ENCODE peak calls at places on chromosomes 2 and 18, in nine cellular contexts. One of them, this sample, is unnamed.

GRCh38 chr2:106269591-106270291 is 75.6 kb upstream of the UXS1 start:
- DNase-seq in right lobe of liver: peak; percentile 98
- DNase-seq in PC-3: peak; percentile 73
- DNase-seq in cardiac muscle cell: peak; percentile 33
- DNase-seq in SK-N-SH: peak; percentile 67
- DNase-seq in CD4-positive, alpha-beta T cell: peak; percentile 4
- DNase-seq in foreskin keratinocyte: no peak
- DNase-seq in breast epithelium: peak; percentile 38
- DNase-seq in tibial nerve: no peak
- DNase-seq in this sample: no peak

GRCh38 chr2:179939282-179939681 is 67.8 kb downstream of the CWC22 start:
- DNase-seq in breast epithelium: no peak
- DNase-seq in foreskin keratinocyte: no peak
- DNase-seq in cardiac muscle cell: no peak
- DNase-seq in right lobe of liver: no peak
- DNase-seq in PC-3: no peak
- DNase-seq in CD4-positive, alpha-beta T cell: no peak
- DNase-seq in SK-N-SH: no peak
- DNase-seq in tibial nerve: no peak
- DNase-seq in this sample: no peak

GRCh38 chr2:142585785-142586184 is 291.7 kb upstream of the KYNU start:
- DNase-seq in cardiac muscle cell: no peak
- DNase-seq in right lobe of liver: no peak
- DNase-seq in tibial nerve: no peak
- DNase-seq in CD4-positive, alpha-beta T cell: no peak
- DNase-seq in breast epithelium: no peak
- DNase-seq in foreskin keratinocyte: no peak
- DNase-seq in PC-3: no peak
- DNase-seq in SK-N-SH: no peak
- DNase-seq in this sample: no peak

GRCh38 chr2:40177366-40177765 is 274.5 kb downstream of the SLC8A1 start:
- DNase-seq in foreskin keratinocyte: no peak
- DNase-seq in right lobe of liver: no peak
- DNase-seq in SK-N-SH: no peak
- DNase-seq in cardiac muscle cell: no peak
- DNase-seq in breast epithelium: no peak
- DNase-seq in CD4-positive, alpha-beta T cell: no peak
- DNase-seq in PC-3: no peak
- DNase-seq in tibial nerve: no peak
- DNase-seq in this sample: no peak

GRCh38 chr2:181120625-181121024 is 140.2 kb downstream of the UBE2E3 start:
- DNase-seq in SK-N-SH: no peak
- DNase-seq in CD4-positive, alpha-beta T cell: no peak
- DNase-seq in cardiac muscle cell: no peak
- DNase-seq in PC-3: peak; percentile 72
- DNase-seq in foreskin keratinocyte: peak; percentile 17
- DNase-seq in right lobe of liver: no peak
- DNase-seq in tibial nerve: no peak
- DNase-seq in breast epithelium: no peak
- DNase-seq in this sample: no peak

GRCh38 chr2:212723226-212723625 is 184.6 kb upstream of the ERBB4 start:
- DNase-seq in CD4-positive, alpha-beta T cell: no peak
- DNase-seq in foreskin keratinocyte: peak; percentile 81
- DNase-seq in tibial nerve: no peak
- DNase-seq in PC-3: peak; percentile 66
- DNase-seq in breast epithelium: no peak
- DNase-seq in cardiac muscle cell: no peak
- DNase-seq in SK-N-SH: no peak
- DNase-seq in right lobe of liver: no peak
- DNase-seq in this sample: no peak

GRCh38 chr2:11744631-11745394 is 1.6 kb upstream of the LPIN1 start:
- DNase-seq in PC-3: peak; percentile 44
- DNase-seq in right lobe of liver: no peak
- DNase-seq in CD4-positive, alpha-beta T cell: no peak
- DNase-seq in cardiac muscle cell: peak; percentile 62
- DNase-seq in breast epithelium: no peak
- DNase-seq in foreskin keratinocyte: peak; percentile 26
- DNase-seq in tibial nerve: no peak
- DNase-seq in SK-N-SH: peak; percentile 71
- DNase-seq in this sample: no peak

GRCh38 chr2:152456262-152456661 is 121.3 kb downstream of the FMNL2 start:
- DNase-seq in right lobe of liver: no peak
- DNase-seq in PC-3: peak; percentile 74
- DNase-seq in breast epithelium: no peak
- DNase-seq in CD4-positive, alpha-beta T cell: no peak
- DNase-seq in tibial nerve: no peak
- DNase-seq in cardiac muscle cell: no peak
- DNase-seq in foreskin keratinocyte: peak; percentile 81
- DNase-seq in SK-N-SH: no peak
- DNase-seq in this sample: no peak

GRCh38 chr2:171159326-171160118 is 1.2 kb downstream of the TLK1 start:
- DNase-seq in breast epithelium: peak; percentile 29
- DNase-seq in foreskin keratinocyte: peak; percentile 60
- DNase-seq in tibial nerve: peak; percentile 24
- DNase-seq in PC-3: peak; percentile 56
- DNase-seq in CD4-positive, alpha-beta T cell: peak; percentile 56
- DNase-seq in cardiac muscle cell: peak; percentile 66
- DNase-seq in right lobe of liver: peak; percentile 71
- DNase-seq in SK-N-SH: peak; percentile 76
- DNase-seq in this sample: peak; percentile 56

GRCh38 chr2:160426604-160427003 is 67.0 kb downstream of the RBMS1 start:
- DNase-seq in breast epithelium: no peak
- DNase-seq in PC-3: no peak
- DNase-seq in foreskin keratinocyte: no peak
- DNase-seq in tibial nerve: no peak
- DNase-seq in CD4-positive, alpha-beta T cell: no peak
- DNase-seq in SK-N-SH: no peak
- DNase-seq in right lobe of liver: no peak
- DNase-seq in cardiac muscle cell: peak; percentile 40
- DNase-seq in this sample: no peak

GRCh38 chr2:127651987-127652550 is 6.1 kb downstream of the GPR17 start:
- DNase-seq in PC-3: no peak
- DNase-seq in cardiac muscle cell: peak; percentile 91
- DNase-seq in SK-N-SH: peak; percentile 90
- DNase-seq in tibial nerve: peak; percentile 48
- DNase-seq in foreskin keratinocyte: no peak
- DNase-seq in right lobe of liver: peak; percentile 50
- DNase-seq in CD4-positive, alpha-beta T cell: no peak
- DNase-seq in breast epithelium: no peak
- DNase-seq in this sample: peak; percentile 57

GRCh38 chr2:88329815-88330603 is 122.5 kb downstream of the FOXI3 start:
- DNase-seq in cardiac muscle cell: no peak
- DNase-seq in breast epithelium: no peak
- DNase-seq in CD4-positive, alpha-beta T cell: no peak
- DNase-seq in right lobe of liver: no peak
- DNase-seq in SK-N-SH: no peak
- DNase-seq in tibial nerve: no peak
- DNase-seq in foreskin keratinocyte: peak; percentile 80
- DNase-seq in PC-3: peak; percentile 48
- DNase-seq in this sample: no peak

GRCh38 chr2:120678251-120678650 is 57.4 kb upstream of the GLI2 start:
- DNase-seq in foreskin keratinocyte: no peak
- DNase-seq in breast epithelium: no peak
- DNase-seq in PC-3: peak; percentile 13
- DNase-seq in SK-N-SH: peak; percentile 78
- DNase-seq in cardiac muscle cell: no peak
- DNase-seq in CD4-positive, alpha-beta T cell: no peak
- DNase-seq in right lobe of liver: no peak
- DNase-seq in tibial nerve: peak; percentile 18
- DNase-seq in this sample: no peak

GRCh38 chr2:124778076-124778475 is 753.0 kb downstream of the CNTNAP5 start:
- DNase-seq in right lobe of liver: no peak
- DNase-seq in tibial nerve: no peak
- DNase-seq in breast epithelium: no peak
- DNase-seq in PC-3: peak; percentile 27
- DNase-seq in CD4-positive, alpha-beta T cell: no peak
- DNase-seq in SK-N-SH: no peak
- DNase-seq in foreskin keratinocyte: peak; percentile 3
- DNase-seq in cardiac muscle cell: no peak
- DNase-seq in this sample: no peak

GRCh38 chr2:159285929-159286708 is at the start of gene WDSUB1:
- DNase-seq in cardiac muscle cell: peak; percentile 79
- DNase-seq in CD4-positive, alpha-beta T cell: no peak
- DNase-seq in foreskin keratinocyte: peak; percentile 34
- DNase-seq in right lobe of liver: peak; percentile 75
- DNase-seq in SK-N-SH: peak; percentile 64
- DNase-seq in tibial nerve: peak; percentile 37
- DNase-seq in PC-3: peak; percentile 50
- DNase-seq in breast epithelium: peak; percentile 72
- DNase-seq in this sample: peak; percentile 41

GRCh38 chr2:237124820-237125219 is 39.1 kb downstream of the COPS8 start:
- DNase-seq in cardiac muscle cell: no peak
- DNase-seq in tibial nerve: no peak
- DNase-seq in PC-3: no peak
- DNase-seq in CD4-positive, alpha-beta T cell: no peak
- DNase-seq in SK-N-SH: no peak
- DNase-seq in right lobe of liver: no peak
- DNase-seq in foreskin keratinocyte: no peak
- DNase-seq in breast epithelium: no peak
- DNase-seq in this sample: no peak
- H3K27ac ChIP-seq in cardiac muscle cell: no peak overlapping the region
- H3K27ac ChIP-seq in tibial nerve: no peak overlapping the region
- H3K27ac ChIP-seq in PC-3: no peak overlapping the region
- H3K27ac ChIP-seq in CD4-positive, alpha-beta T cell: no peak overlapping the region
- H3K27ac ChIP-seq in SK-N-SH: no peak overlapping the region
- H3K27ac ChIP-seq in right lobe of liver: no peak overlapping the region
- H3K27ac ChIP-seq in foreskin keratinocyte: no peak overlapping the region
- H3K27ac ChIP-seq in breast epithelium: no peak overlapping the region
- H3K27ac ChIP-seq in this sample: no peak overlapping the region

DNA sequence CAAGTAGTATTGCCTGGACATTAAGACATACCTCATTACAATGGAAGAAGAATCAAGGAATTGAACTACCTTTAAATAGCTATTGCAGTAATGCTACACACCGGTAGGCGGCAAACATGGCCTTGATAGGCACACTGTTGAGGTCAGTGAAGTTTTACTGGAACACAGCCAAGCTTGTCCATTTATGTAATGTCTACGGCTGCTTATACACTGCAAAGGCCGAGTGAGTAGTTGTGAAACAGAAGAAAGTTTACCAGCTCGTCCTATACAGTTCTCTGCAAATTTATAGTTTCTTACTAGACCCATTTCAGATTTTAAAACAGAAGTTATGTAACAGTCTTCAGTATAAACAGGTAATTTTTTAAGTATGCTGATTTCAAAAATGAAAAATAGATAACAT is 38.8 kb downstream of the PPP4R1 start:
- DNase-seq in right lobe of liver: peak; percentile 62
- DNase-seq in PC-3: peak; percentile 95
- DNase-seq in cardiac muscle cell: peak; percentile 98
- DNase-seq in CD4-positive, alpha-beta T cell: no peak
- DNase-seq in breast epithelium: peak; percentile 76
- DNase-seq in SK-N-SH: peak; percentile 42
- DNase-seq in foreskin keratinocyte: peak; percentile 76
- DNase-seq in tibial nerve: peak; percentile 94
- DNase-seq in this sample: peak; percentile 22
- H3K27ac ChIP-seq in right lobe of liver: no peak overlapping the region
- H3K27ac ChIP-seq in PC-3: peak overlapping the region; percentile 2
- H3K27ac ChIP-seq in cardiac muscle cell: no peak overlapping the region
- H3K27ac ChIP-seq in CD4-positive, alpha-beta T cell: no peak overlapping the region
- H3K27ac ChIP-seq in breast epithelium: no peak overlapping the region
- H3K27ac ChIP-seq in SK-N-SH: no peak overlapping the region
- H3K27ac ChIP-seq in foreskin keratinocyte: no peak overlapping the region
- H3K27ac ChIP-seq in tibial nerve: peak overlapping the region; percentile 25
- H3K27ac ChIP-seq in this sample: no peak overlapping the region

GRCh38 chr2:164933751-164934189 is 21.6 kb downstream of the SLC38A11 start:
- DNase-seq in right lobe of liver: no peak
- DNase-seq in tibial nerve: no peak
- DNase-seq in foreskin keratinocyte: no peak
- DNase-seq in SK-N-SH: no peak
- DNase-seq in breast epithelium: no peak
- DNase-seq in PC-3: no peak
- DNase-seq in cardiac muscle cell: no peak
- DNase-seq in CD4-positive, alpha-beta T cell: no peak
- DNase-seq in this sample: no peak

GRCh38 chr2:164934790-164935466 is 20.4 kb downstream of the SLC38A11 start:
- DNase-seq in tibial nerve: no peak
- DNase-seq in CD4-positive, alpha-beta T cell: no peak
- DNase-seq in right lobe of liver: no peak
- DNase-seq in foreskin keratinocyte: no peak
- DNase-seq in breast epithelium: no peak
- DNase-seq in cardiac muscle cell: no peak
- DNase-seq in SK-N-SH: no peak
- DNase-seq in PC-3: no peak
- DNase-seq in this sample: no peak

GRCh38 chr2:164928101-164928673 is 27.1 kb downstream of the SLC38A11 start:
- DNase-seq in right lobe of liver: no peak
- DNase-seq in cardiac muscle cell: no peak
- DNase-seq in foreskin keratinocyte: no peak
- DNase-seq in PC-3: no peak
- DNase-seq in SK-N-SH: no peak
- DNase-seq in breast epithelium: no peak
- DNase-seq in tibial nerve: no peak
- DNase-seq in CD4-positive, alpha-beta T cell: no peak
- DNase-seq in this sample: no peak

GRCh38 chr2:164935467-164935807 is 19.9 kb downstream of the SLC38A11 start:
- DNase-seq in SK-N-SH: no peak
- DNase-seq in PC-3: no peak
- DNase-seq in CD4-positive, alpha-beta T cell: no peak
- DNase-seq in foreskin keratinocyte: no peak
- DNase-seq in tibial nerve: no peak
- DNase-seq in right lobe of liver: no peak
- DNase-seq in cardiac muscle cell: no peak
- DNase-seq in breast epithelium: no peak
- DNase-seq in this sample: no peak

DNA sequence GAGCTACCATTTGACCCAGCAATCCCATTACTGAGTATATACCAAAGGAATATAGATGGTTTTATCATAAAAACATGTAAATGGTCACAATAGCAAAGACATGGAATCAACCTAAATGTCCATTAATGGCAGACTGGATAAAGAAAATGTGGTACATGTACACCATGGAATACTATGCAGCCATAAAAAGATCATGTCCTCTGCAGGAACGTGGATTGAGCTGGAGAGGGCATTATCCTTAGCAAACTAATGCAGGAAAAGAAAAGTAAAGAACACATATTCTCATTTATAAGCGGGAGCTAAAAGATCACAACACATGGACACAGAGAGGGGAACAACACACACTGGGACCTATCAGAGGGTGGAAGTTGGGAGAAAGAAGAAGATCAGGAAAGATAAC is 22.9 kb downstream of the SLC38A11 start:
- DNase-seq in CD4-positive, alpha-beta T cell: no peak
- DNase-seq in PC-3: no peak
- DNase-seq in right lobe of liver: no peak
- DNase-seq in SK-N-SH: no peak
- DNase-seq in cardiac muscle cell: no peak
- DNase-seq in foreskin keratinocyte: no peak
- DNase-seq in breast epithelium: no peak
- DNase-seq in tibial nerve: no peak
- DNase-seq in this sample: no peak
- H3K27ac ChIP-seq in CD4-positive, alpha-beta T cell: no peak overlapping the region
- H3K27ac ChIP-seq in PC-3: no peak overlapping the region
- H3K27ac ChIP-seq in right lobe of liver: no peak overlapping the region
- H3K27ac ChIP-seq in SK-N-SH: no peak overlapping the region
- H3K27ac ChIP-seq in cardiac muscle cell: no peak overlapping the region
- H3K27ac ChIP-seq in foreskin keratinocyte: no peak overlapping the region
- H3K27ac ChIP-seq in breast epithelium: no peak overlapping the region
- H3K27ac ChIP-seq in tibial nerve: no peak overlapping the region
- H3K27ac ChIP-seq in this sample: no peak overlapping the region

DNA sequence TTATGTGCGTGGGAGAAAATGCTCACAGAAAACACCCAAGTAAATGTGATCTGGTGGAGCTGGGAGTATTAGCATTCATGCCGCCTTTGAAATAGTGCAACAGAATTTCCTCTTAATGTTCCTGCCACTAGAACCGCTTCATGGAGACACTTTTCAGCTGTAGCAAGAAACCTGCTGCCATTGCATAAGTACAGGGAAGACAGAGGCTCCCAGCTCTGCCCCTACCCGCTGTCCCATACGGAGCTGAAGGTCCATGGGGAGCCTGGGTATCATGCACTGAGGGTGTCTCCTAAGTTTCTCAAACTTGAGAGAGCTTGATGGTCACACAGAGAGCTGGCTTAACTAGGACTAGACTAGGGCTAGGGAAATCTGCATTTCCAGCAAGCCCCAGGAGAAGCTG is 49.6 kb downstream of the CRIM1 start:
- DNase-seq in SK-N-SH: no peak
- DNase-seq in CD4-positive, alpha-beta T cell: no peak
- DNase-seq in right lobe of liver: no peak
- DNase-seq in PC-3: no peak
- DNase-seq in tibial nerve: no peak
- DNase-seq in cardiac muscle cell: no peak
- DNase-seq in foreskin keratinocyte: no peak
- DNase-seq in breast epithelium: no peak
- DNase-seq in this sample: no peak
- H3K27ac ChIP-seq in SK-N-SH: peak overlapping the region; percentile 99
- H3K27ac ChIP-seq in CD4-positive, alpha-beta T cell: no peak overlapping the region
- H3K27ac ChIP-seq in right lobe of liver: no peak overlapping the region
- H3K27ac ChIP-seq in PC-3: peak overlapping the region; percentile 97
- H3K27ac ChIP-seq in tibial nerve: peak overlapping the region; percentile 27
- H3K27ac ChIP-seq in cardiac muscle cell: no peak overlapping the region
- H3K27ac ChIP-seq in foreskin keratinocyte: peak overlapping the region; percentile 72
- H3K27ac ChIP-seq in breast epithelium: no peak overlapping the region
- H3K27ac ChIP-seq in this sample: no peak overlapping the region